ENCODE peak calls at places on chromosomes 13 and 19, in four cellular contexts. T, I, F and M are unnamed samples. For H3K4me1, the result is how much of the 10 kb centered on the place peaks cover.

GRCh38 chr19:18967358-18968146 is 26.5 kb upstream of the HOMER3 start:
- DNase-seq in F (no peak), I (no peak), T (peak), M (peak)

GRCh38 chr13:74166286-74166685 is 32.1 kb upstream of the KLF12 start:
- DNase-seq in I (no peak), F (no peak), T (peak), M (no peak)

GRCh38 chr19:7783991-7784421 is 21.0 kb downstream of the CLEC4M start:
- DNase-seq in F (peak), T (peak), I (no peak), M (peak)

GRCh38 chr13:71922191-71922590 is 55.2 kb upstream of the DACH1 start:
- DNase-seq in I (no peak), F (no peak), T (no peak), M (no peak)

GRCh38 chr13:49679244-49679643 is 12.0 kb downstream of the EBPL start:
- DNase-seq in T (peak), F (no peak), I (no peak), M (no peak)

GRCh38 chr13:29568731-29569130 is 26.8 kb downstream of the SLC7A1 start:
- DNase-seq in F (no peak), T (no peak), I (no peak), M (peak)

GRCh38 chr13:37985281-37985680 is 115.7 kb upstream of the TRPC4 start:
- DNase-seq in T (no peak), I (no peak), F (no peak), M (no peak)

GRCh38 chr13:42181381-42181953 is 90.5 kb upstream of the AKAP11 start:
- DNase-seq in I (no peak), T (no peak), F (no peak), M (no peak)

GRCh38 chr19:30479231-30479630 is 107.0 kb downstream of the ZNF536 start:
- DNase-seq in T (no peak), I (no peak), F (no peak), M (peak)

GRCh38 chr19:12825259-12826131 is 8.9 kb downstream of the RTBDN start:
- DNase-seq in F (peak), I (no peak), T (no peak), M (peak)

DNA sequence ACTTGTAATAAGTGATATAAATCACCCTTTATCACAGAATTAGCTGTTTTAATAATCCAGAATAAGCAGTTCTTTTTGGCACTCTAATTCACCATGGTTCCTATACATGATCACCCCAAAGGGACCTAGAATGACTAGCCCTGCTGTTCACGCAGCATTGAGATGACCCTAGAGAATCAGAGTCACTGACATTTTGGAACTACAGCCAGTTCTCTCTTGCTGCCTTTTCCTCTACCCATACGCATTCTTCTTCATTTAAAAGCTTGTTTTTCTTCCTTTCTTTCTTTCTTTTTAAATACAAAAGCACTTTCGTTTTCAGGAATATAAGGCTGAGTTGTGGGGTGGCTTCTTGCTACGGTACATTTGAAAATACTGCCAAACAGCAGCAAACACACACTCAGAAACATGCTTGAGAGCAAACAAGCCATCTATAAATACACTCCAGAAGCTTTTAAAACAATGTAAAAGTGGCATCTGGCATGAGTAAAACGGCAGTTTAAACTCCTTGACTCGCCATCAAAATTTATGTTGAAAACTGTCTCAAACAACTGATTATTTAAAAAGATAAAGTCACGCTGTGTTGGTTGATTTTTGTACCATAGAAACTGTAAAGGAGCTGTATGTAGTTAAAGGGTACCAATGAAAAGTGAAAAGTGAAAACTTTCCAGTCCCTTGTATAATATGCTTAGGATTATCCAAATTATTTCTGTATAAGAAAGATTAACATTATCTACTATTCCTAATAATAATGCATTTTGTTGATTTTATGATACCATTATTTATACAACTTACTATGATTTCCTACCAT is 95.6 kb downstream of the PCDH9 start:
- DNase-seq in F (no peak), I (no peak), T (peak), M (no peak)
- H2AFZ ChIP-seq in F (no peak), I (peak), T (peak), M (no peak)

DNA sequence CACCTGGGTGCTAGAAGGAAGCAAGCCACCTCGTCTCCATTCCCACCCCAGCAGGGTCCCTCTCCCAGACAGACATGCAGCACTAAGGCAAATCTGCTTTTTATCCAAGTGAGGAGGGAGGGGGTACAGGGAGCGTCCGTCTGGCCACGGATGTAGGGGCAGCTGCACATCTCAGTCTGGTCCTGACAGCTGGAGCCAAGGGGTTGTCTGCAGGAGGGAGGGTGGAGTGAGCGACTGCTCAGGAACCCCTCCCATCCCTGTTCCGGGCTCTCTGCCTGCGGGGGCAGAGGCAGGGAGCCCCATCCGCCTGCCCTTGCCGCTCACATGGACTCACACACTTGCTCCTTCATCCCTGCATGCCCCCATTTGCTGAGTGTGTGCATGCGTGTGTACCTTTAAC is 2.5 kb downstream of the TMEM190 start:
- DNase-seq in I (no peak), F (no peak), T (no peak), M (no peak)
- H3K4ac ChIP-seq in I (no peak), F (no peak), T (peak), M (no peak)

DNA sequence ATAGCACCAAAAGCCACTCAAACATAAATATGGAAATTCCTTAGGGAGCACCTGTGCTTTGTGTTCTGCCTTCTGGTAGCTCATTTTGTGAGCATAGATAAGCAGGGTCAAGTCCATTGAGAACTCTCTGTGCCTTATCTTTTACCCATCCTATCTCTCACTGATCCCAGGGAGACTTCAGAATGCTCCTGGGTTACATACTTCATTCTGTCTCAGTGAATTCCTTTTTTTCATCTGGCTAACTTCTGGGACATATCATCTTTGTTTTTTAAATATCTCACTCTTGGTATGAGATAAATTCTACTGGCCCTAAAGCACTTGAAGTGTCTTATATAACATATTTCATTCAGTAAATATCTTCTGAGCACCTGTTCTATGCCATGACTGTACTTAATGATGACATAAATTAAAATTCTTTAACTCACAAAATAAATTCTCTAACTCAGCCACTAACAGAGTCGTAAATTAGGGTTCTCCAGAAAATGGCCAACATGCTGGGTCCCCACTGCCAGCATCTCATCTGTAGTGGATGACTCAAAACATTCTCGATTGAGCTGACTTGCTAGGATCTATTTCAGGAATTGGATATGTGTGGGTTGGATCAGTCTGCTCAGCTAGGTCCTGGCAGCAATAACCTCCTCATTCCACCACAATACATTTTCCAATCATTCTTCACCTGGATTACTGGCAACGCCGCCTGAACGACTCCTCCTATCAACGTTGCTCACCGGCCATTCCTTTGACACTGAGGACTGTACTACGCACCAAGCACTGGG is 170.2 kb downstream of the FOXO1 start:
- DNase-seq in T (no peak), I (no peak), F (no peak), M (peak)
- H3K4me1 ChIP-seq in T (under half), I (under half), F (under half), M (under half)

DNA sequence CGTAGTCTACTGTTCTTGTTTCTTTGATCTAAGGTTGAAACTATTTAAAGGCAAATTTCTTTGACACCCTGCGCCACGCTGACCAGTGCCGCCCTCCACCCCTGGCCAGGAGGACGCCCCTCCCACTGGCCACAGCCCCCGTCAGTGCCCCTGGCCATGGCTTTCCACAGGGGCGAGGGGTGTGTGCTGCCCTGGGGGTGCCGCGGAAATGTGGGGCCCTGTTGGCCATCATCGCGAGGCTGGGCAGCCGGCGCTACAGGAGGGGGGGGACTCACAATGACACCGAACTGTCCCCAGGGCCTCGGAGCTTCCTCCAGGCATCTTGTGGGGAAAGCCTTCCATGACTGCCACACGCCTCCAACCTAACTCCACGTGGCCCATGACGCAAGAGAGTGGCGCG is 10.9 kb downstream of the SHC2 start:
- DNase-seq in F (no peak), I (no peak), T (no peak), M (no peak)
- H2AFZ ChIP-seq in F (no peak), I (no peak), T (no peak), M (no peak)

GRCh38 chr19:41324921-41325639 is 15.1 kb downstream of the CCDC97 start:
- DNase-seq in F (peak), I (no peak), T (peak), M (peak)

GRCh38 chr19:41323023-41323422 is 13.1 kb downstream of the CCDC97 start:
- DNase-seq in F (no peak), I (no peak), T (peak), M (no peak)

GRCh38 chr19:41325640-41325946 is 15.6 kb downstream of the CCDC97 start:
- DNase-seq in T (no peak), I (no peak), F (no peak), M (no peak)

GRCh38 chr19:41323430-41324125 is 13.6 kb downstream of the CCDC97 start:
- DNase-seq in F (peak), T (peak), I (no peak), M (peak)

GRCh38 chr19:41324231-41324702 is 14.3 kb downstream of the CCDC97 start:
- DNase-seq in T (no peak), F (no peak), I (no peak), M (no peak)
- H3K4ac ChIP-seq in T (peak), F (no peak), I (no peak), M (peak)

DNA sequence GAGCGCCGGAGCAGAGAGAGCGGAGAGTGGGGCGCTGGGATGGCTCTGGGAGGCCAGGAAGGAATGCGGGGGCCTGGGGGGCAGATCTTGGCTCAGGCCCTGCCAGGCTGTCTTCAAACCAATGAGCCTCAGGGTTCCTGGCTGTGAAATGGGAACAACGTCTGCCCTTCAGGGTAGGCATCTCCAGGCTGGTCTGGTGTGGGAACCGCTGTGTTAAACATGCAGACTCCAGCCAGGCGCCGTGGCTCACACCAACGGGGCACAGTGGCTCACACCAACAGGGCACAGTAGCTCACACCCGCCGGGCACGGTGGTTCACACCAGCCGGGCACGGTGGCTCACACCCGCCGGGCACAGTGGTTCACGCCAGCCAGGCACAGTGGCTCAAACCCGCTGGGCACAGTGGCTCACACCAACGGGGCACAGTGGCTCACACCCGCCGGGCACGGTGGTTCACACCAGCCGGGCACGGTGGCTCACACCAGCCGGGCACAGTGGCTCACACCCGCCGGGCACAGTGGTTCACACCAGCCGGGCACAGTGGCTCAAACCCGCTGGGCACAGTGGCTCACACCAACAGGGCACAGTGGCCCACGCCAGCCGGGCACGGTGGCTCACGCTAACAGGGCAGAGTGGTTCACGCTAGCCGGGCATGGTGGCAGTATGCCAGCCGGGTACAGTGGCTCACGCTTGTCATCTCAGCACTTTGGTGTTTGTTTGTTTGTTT is 40.1 kb downstream of the EFNA2 start:
- DNase-seq in T (no peak), I (no peak), F (no peak), M (no peak)
- H3K4me1 ChIP-seq in T (under half), I (under half), F (under half), M (under half)